ENCODE peak calls at places on chromosomes 7 and 10, in ten cellular contexts. Z is PC-3; L is transverse colon; W is body of pancreas; Q is CD8-positive, alpha-beta memory T cell; X is left lung; A is sigmoid colon; C is aorta; O is astrocyte; Y is H9. U is an unnamed sample.

GRCh38 chr7:134532155-134533089 is 5.1 kb downstream of the AKR1B10 start:
- DNase-seq in Z (peak), Q (no peak), L (peak), X (no peak), C (no peak), Y (no peak), O (no peak), W (peak), A (no peak), U (no peak)

GRCh38 chr7:117008849-117009531 is 55.7 kb downstream of the ST7 start:
- DNase-seq in Z (peak), W (no peak), X (no peak), Y (no peak), Q (peak), C (no peak), L (no peak), A (no peak), O (peak), U (no peak)

GRCh38 chr10:62972103-62972502 is 155.9 kb upstream of the EGR2 start:
- DNase-seq in A (no peak), Y (no peak), L (no peak), W (no peak), X (no peak), Q (no peak), C (no peak), Z (peak), O (peak), U (no peak)

GRCh38 chr7:74452748-74453320 is 872 bp upstream of the GTF2IRD1 start:
- DNase-seq in W (peak), Q (peak), A (peak), Z (no peak), C (no peak), L (peak), O (peak), X (no peak), Y (no peak), U (peak)

GRCh38 chr7:19663816-19664531 is 44.9 kb downstream of the POLR1F start:
- DNase-seq in A (no peak), Y (no peak), Z (peak), C (no peak), Q (no peak), L (no peak), O (no peak), W (no peak), X (no peak), U (no peak)

GRCh38 chr10:70722820-70723424 is 50.6 kb downstream of the ADAMTS14 start:
- DNase-seq in Z (peak), A (no peak), X (no peak), C (no peak), L (no peak), Y (no peak), W (no peak), Q (no peak), O (peak), U (no peak)

GRCh38 chr7:97845622-97846203 is 26.5 kb downstream of the ASNS start:
- DNase-seq in X (no peak), W (no peak), L (no peak), C (no peak), Y (no peak), O (no peak), Z (peak), Q (no peak), A (no peak), U (no peak)

GRCh38 chr7:55178863-55179773 is 160.3 kb downstream of the EGFR start:
- DNase-seq in C (no peak), X (no peak), Y (no peak), Z (no peak), Q (no peak), O (no peak), W (no peak), A (no peak), L (no peak), U (peak)

GRCh38 chr7:113199841-113200240 is 81.5 kb upstream of the SMIM30 start:
- DNase-seq in Q (no peak), Y (no peak), W (no peak), X (no peak), O (peak), Z (peak), C (no peak), L (no peak), A (no peak), U (no peak)

GRCh38 chr7:26436996-26437547 is 145.4 kb downstream of the SNX10 start:
- DNase-seq in C (no peak), O (no peak), A (no peak), Q (no peak), W (no peak), L (no peak), Z (no peak), Y (no peak), X (no peak), U (no peak)

GRCh38 chr7:116560021-116560970 is 35.5 kb downstream of the CAV1 start:
- DNase-seq in X (no peak), Q (no peak), C (peak), W (no peak), Y (no peak), A (peak), L (no peak), O (no peak), Z (peak), U (no peak)

GRCh38 chr10:43263551-43264323 is 3.1 kb downstream of the RASGEF1A start:
- DNase-seq in Z (no peak), C (peak), Q (no peak), O (no peak), L (peak), X (no peak), Y (peak), A (peak), W (peak), U (peak)

GRCh38 chr10:5323446-5323845 is 41.3 kb upstream of the UCN3 start:
- DNase-seq in C (no peak), A (no peak), Z (peak), W (no peak), X (no peak), Q (no peak), Y (no peak), O (no peak), L (no peak), U (no peak)

GRCh38 chr7:30027065-30027456 is 559 bp upstream of the FKBP14 start:
- DNase-seq in C (no peak), Y (no peak), Q (peak), W (peak), X (no peak), Z (peak), A (no peak), O (peak), L (no peak), U (no peak)

GRCh38 chr10:29949411-29950011 is 109.9 kb downstream of the JCAD start:
- DNase-seq in Q (no peak), A (no peak), C (no peak), X (no peak), L (no peak), O (peak), Z (peak), Y (no peak), W (no peak), U (no peak)

GRCh38 chr10:122029503-122030199 is 40.7 kb downstream of the TACC2 start:
- DNase-seq in L (no peak), Z (no peak), C (no peak), Q (no peak), Y (no peak), W (no peak), X (peak), O (no peak), A (peak), U (no peak)

GRCh38 chr10:76729804-76730203 is 907.8 kb downstream of the KCNMA1 start:
- DNase-seq in C (no peak), Z (no peak), X (no peak), Y (no peak), Q (no peak), L (no peak), A (no peak), O (no peak), W (no peak), U (no peak)

GRCh38 chr7:8436965-8437364 is 3.6 kb downstream of the NXPH1 start:
- DNase-seq in Q (peak), O (no peak), L (peak), W (peak), Z (peak), Y (peak), X (no peak), C (no peak), A (no peak), U (peak)

GRCh38 chr7:99790407-99790806 is 6.4 kb upstream of the CYP3A4 start:
- DNase-seq in Q (no peak), W (no peak), A (no peak), O (no peak), Y (no peak), Z (no peak), L (no peak), X (no peak), C (no peak), U (no peak)

GRCh38 chr10:16867556-16867955 is 50.3 kb upstream of the RSU1 start:
- DNase-seq in Q (no peak), Z (peak), O (peak), Y (no peak), X (no peak), A (no peak), W (no peak), L (no peak), C (no peak), U (no peak)

GRCh38 chr7:129072410-129073063 is 17.6 kb upstream of the TNPO3 start:
- DNase-seq in W (no peak), O (no peak), Z (no peak), A (no peak), X (no peak), L (no peak), Y (no peak), C (no peak), Q (no peak), U (no peak)

GRCh38 chr7:112162161-112163020 is 43.8 kb downstream of the DOCK4 start:
- DNase-seq in Q (no peak), O (peak), A (peak), Y (peak), C (no peak), W (peak), X (peak), Z (peak), L (no peak), U (peak)

GRCh38 chr7:112161253-112162160 is 44.7 kb downstream of the DOCK4 start:
- DNase-seq in Q (no peak), X (no peak), Y (no peak), A (no peak), C (no peak), O (no peak), L (no peak), Z (no peak), W (no peak), U (no peak)

GRCh38 chr7:112160130-112160770 is 45.9 kb downstream of the DOCK4 start:
- DNase-seq in X (no peak), C (no peak), W (no peak), A (no peak), L (no peak), Z (peak), Y (no peak), Q (no peak), O (peak), U (no peak)

GRCh38 chr7:112159346-112159745 is 46.9 kb downstream of the DOCK4 start:
- DNase-seq in A (no peak), Q (no peak), C (no peak), O (no peak), X (no peak), W (no peak), Z (no peak), Y (no peak), L (no peak), U (no peak)

DNA sequence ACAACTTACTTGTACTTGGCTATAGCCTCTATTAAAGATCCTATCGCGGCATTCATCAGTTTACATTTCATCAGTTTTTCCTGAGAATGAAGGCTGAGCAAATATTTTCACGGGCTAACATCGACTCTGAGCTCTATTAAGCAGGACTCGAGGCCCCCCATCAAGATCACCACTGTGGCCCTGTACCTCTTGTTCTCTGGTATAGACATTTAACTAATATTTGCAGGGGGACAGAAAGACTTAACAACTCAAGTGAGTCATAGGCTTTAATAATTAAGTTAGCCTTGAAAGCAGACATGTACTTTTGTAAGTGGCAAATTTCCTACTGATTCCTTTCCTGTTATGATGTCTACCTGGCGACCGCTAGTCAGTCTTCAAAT is 45.4 kb downstream of the DOCK4 start:
- DNase-seq in Y (no peak), C (no peak), A (no peak), L (no peak), Q (no peak), O (no peak), X (no peak), Z (no peak), W (no peak), U (no peak)
- H3K27ac ChIP-seq in Y (no peak), C (no peak), A (peak), L (no peak), Q (no peak), O (no peak), X (peak), Z (no peak), W (peak), U (no peak)

DNA sequence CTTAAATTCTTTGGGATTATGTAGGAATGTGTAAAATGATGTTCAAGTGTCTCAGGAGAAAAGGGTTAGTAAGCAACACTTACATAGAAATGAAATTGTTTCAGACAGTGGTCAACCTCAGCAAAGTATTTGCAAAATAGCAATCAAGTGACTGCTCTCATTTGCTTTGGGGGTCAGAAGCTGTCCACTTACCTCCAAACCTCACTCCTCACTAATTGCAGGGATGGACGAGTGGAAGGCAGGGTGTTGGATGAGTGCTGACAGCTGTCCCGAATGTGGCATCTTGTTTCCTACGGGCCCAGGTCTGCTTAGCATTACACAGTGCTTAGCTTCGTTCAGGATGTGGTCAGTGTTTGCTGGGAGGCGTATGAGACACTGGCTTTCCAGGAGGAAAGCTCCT is 437.0 kb downstream of the SUGCT start:
- DNase-seq in Z (peak), A (no peak), W (no peak), X (no peak), C (no peak), Q (no peak), L (no peak), O (peak), Y (no peak), U (no peak)
- H3K27ac ChIP-seq in Z (no peak), A (no peak), W (no peak), X (no peak), C (no peak), Q (no peak), L (no peak), O (peak), Y (no peak), U (no peak)

GRCh38 chr10:2791774-2792443 is 275.4 kb upstream of the PFKP start:
- DNase-seq in O (no peak), Z (no peak), X (no peak), C (no peak), Q (no peak), Y (no peak), A (no peak), L (no peak), W (no peak), U (no peak)
- H3K27ac ChIP-seq in O (no peak), Z (no peak), X (no peak), C (no peak), Q (no peak), Y (no peak), A (no peak), L (no peak), W (no peak), U (no peak)

DNA sequence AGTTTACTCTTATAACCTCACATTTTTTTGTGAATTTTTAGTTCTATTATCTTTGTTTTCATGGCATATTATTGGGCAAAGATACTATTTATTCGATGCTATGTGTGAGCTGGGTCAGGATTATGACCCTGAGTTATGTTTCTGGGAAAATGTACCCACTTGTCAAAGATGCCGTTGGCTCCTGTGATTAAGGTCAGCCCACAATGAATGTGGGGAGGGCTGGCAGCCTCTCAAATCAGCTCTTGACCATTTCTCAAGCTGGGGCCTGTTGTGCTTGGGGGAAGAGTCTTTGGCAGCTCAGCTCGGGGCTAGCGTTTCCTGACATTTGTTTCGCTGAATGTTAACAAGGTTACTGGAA is 97.5 kb downstream of the TCF7L2 start:
- DNase-seq in A (peak), W (peak), Y (no peak), L (no peak), O (peak), C (peak), X (no peak), Z (no peak), Q (no peak), U (no peak)
- H3K27ac ChIP-seq in A (peak), W (peak), Y (no peak), L (peak), O (no peak), C (peak), X (peak), Z (no peak), Q (no peak), U (no peak)

U was measured in right lobe of liver.